ENCODE peak calls at places on chromosomes 13 and 19, in six cellular contexts. H is RCC 7860, W is T follicular helper cell, L is LoVo, N is T-cell, R is NCI-H2171 treated with DMSO at 0.1 percent for 48 hours. M is an unnamed sample.

GRCh38 chr19:23788415-23788814 is 29.7 kb upstream of the ZNF681 start:
- DNase-seq in H (no peak), W (no peak), L (no peak), N (no peak), R (no peak), M (no peak)

GRCh38 chr19:36041831-36042230 is 9.2 kb upstream of the CLIP3 start:
- DNase-seq in H (peak), W (no peak), L (no peak), N (no peak), R (no peak), M (no peak)

GRCh38 chr19:30402790-30403189 is 30.6 kb downstream of the ZNF536 start:
- DNase-seq in H (no peak), W (no peak), L (no peak), N (no peak), R (no peak), M (no peak)

GRCh38 chr13:80957019-80957650 is 616.2 kb upstream of the SPRY2 start:
- DNase-seq in H (no peak), W (no peak), L (no peak), N (no peak), R (no peak), M (no peak)

GRCh38 chr19:43534811-43535761 is 2.1 kb downstream of the ZNF575 start:
- DNase-seq in H (no peak), W (no peak), L (no peak), N (peak), R (no peak), M (peak)

GRCh38 chr13:32272021-32272695 is 43.0 kb downstream of the ZAR1L start:
- DNase-seq in H (no peak), W (no peak), L (no peak), N (no peak), R (no peak), M (no peak)

GRCh38 chr13:46179576-46180368 is 2.2 kb downstream of the LCP1 start:
- DNase-seq in H (no peak), W (peak), L (no peak), N (peak), R (no peak), M (no peak)

GRCh38 chr13:42055500-42056085 is 7.1 kb downstream of the DGKH start:
- DNase-seq in H (no peak), W (no peak), L (no peak), N (no peak), R (no peak), M (no peak)

GRCh38 chr19:50167314-50167721 is 4.2 kb upstream of the IZUMO2 start:
- DNase-seq in H (no peak), W (no peak), L (no peak), N (no peak), R (peak), M (no peak)

GRCh38 chr19:44753932-44754742 is 5.6 kb downstream of the BCL3 start:
- DNase-seq in H (peak), W (no peak), L (peak), N (peak), R (no peak), M (no peak)

GRCh38 chr19:36213793-36214387 is 575 bp downstream of the ZNF565 start:
- DNase-seq in H (peak), W (no peak), L (no peak), N (no peak), R (no peak), M (peak)

GRCh38 chr19:52542984-52543664 is 15.7 kb downstream of the ZNF808 start:
- DNase-seq in H (no peak), W (no peak), L (no peak), N (peak), R (no peak), M (no peak)